ENCODE peak calls at places on chromosomes 7 and 10, in five cellular contexts. J, G, C, X and W are unnamed samples.
A peak's percentile ranks its signal among the peaks of the same experiment; 100 is the strongest.

GRCh38 chr7:53326634-53327033 is 291.2 kb downstream of the POM121L12 start:
- DNase-seq in J (no peak), G (no peak), C (no peak), X (no peak), W (no peak)

GRCh38 chr10:79274279-79275104 is 72.8 kb upstream of the PPIF start:
- DNase-seq in J (no peak), X (no peak), G (no peak), C (no peak), W (no peak)

GRCh38 chr7:103766630-103767029 is 222.8 kb downstream of the RELN start:
- DNase-seq in J (no peak), G (no peak), X (no peak), C (no peak), W (no peak)

GRCh38 chr7:45061807-45062206 is 27.0 kb downstream of the NACAD start:
- DNase-seq in X (no peak), G (no peak), C (no peak), J (no peak), W (no peak)

GRCh38 chr10:112304460-112304859 is 21.3 kb downstream of the TECTB start:
- DNase-seq in C (no peak), G (no peak), X (no peak), J (no peak), W (no peak)

GRCh38 chr10:22316286-22317120 is at the start of gene COMMD3:
- DNase-seq in X (no peak), J (peak; percentile 91), G (peak; percentile 81), C (peak; percentile 67), W (peak; percentile 77)

GRCh38 chr7:24549961-24550360 is 23.3 kb upstream of the PALS2 start:
- DNase-seq in G (no peak), X (no peak), J (no peak), C (no peak), W (no peak)

GRCh38 chr10:79399242-79399831 is 46.1 kb downstream of the ZCCHC24 start:
- DNase-seq in C (peak; percentile 58), J (peak; percentile 89), G (peak; percentile 70), X (peak; percentile 72), W (no peak)

GRCh38 chr10:112687647-112688046 is 240.6 kb downstream of the VTI1A start:
- DNase-seq in J (no peak), G (no peak), X (no peak), C (no peak), W (no peak)

GRCh38 chr7:107048783-107049418 is 4.4 kb downstream of the PRKAR2B start:
- DNase-seq in G (no peak), X (no peak), J (no peak), C (no peak), W (no peak)

GRCh38 chr7:50412958-50413357 is 37.2 kb downstream of the FIGNL1 start:
- DNase-seq in C (no peak), X (no peak), J (no peak), G (no peak), W (no peak)

GRCh38 chr7:114691605-114692004 is 230.3 kb upstream of the MDFIC start:
- DNase-seq in C (no peak), J (no peak), X (no peak), G (no peak), W (no peak)

GRCh38 chr10:90592903-90593302 is 264.9 kb downstream of the HTR7 start:
- DNase-seq in C (peak; percentile 54), J (peak; percentile 90), X (no peak), G (peak; percentile 74), W (peak; percentile 35)

GRCh38 chr7:46581276-46581675 is 660.2 kb upstream of the IGFBP3 start:
- DNase-seq in X (no peak), C (no peak), J (no peak), G (no peak), W (no peak)

GRCh38 chr7:32785365-32785764 is 106.2 kb downstream of the KBTBD2 start:
- DNase-seq in J (no peak), X (no peak), C (no peak), G (peak; percentile 21), W (no peak)

GRCh38 chr7:108072739-108073138 is 57.4 kb downstream of the LAMB4 start:
- DNase-seq in G (no peak), C (no peak), J (no peak), X (no peak), W (no peak)

GRCh38 chr7:81367335-81367801 is 402.5 kb downstream of the HGF start:
- DNase-seq in X (no peak), C (no peak), J (no peak), G (no peak), W (no peak)

GRCh38 chr10:43215758-43216455 is 51.0 kb downstream of the RASGEF1A start:
- DNase-seq in J (no peak), G (no peak), X (no peak), C (no peak), W (no peak)

GRCh38 chr7:47327698-47328391 is 254.1 kb downstream of the TNS3 start:
- DNase-seq in C (peak; percentile 60), X (no peak), J (peak; percentile 96), G (peak; percentile 87), W (no peak)

GRCh38 chr7:27678617-27679260 is 16.1 kb upstream of the HIBADH start:
- DNase-seq in J (no peak), C (no peak), G (no peak), X (no peak), W (no peak)

GRCh38 chr7:108460964-108461363 is 4.7 kb upstream of the NRCAM start:
- DNase-seq in X (no peak), J (no peak), G (no peak), C (no peak), W (no peak)

GRCh38 chr10:13496164-13496563 is 32.6 kb downstream of the BEND7 start:
- DNase-seq in X (no peak), C (no peak), J (no peak), G (no peak), W (no peak)